ENCODE peak calls at places on chromosome 18, in four cellular contexts. P, D, W and E are unnamed samples.
A peak's percentile ranks its signal among the peaks of the same experiment; 100 is the strongest.

GRCh38 chr18:45164551-45164950 is 450.7 kb upstream of the SLC14A2 start:
- DNase-seq in P (no peak), D (no peak), W (no peak), E (no peak)

GRCh38 chr18:28855989-28856388 is 679.1 kb upstream of the CDH2 start:
- DNase-seq in P (no peak), D (no peak), W (no peak), E (no peak)

GRCh38 chr18:49510393-49511115 is 23.5 kb upstream of the C18orf32 start:
- DNase-seq in P (no peak), D (no peak), W (peak; percentile 20), E (peak; percentile 23)

GRCh38 chr18:27942706-27943105 is 234.2 kb downstream of the CDH2 start:
- DNase-seq in P (no peak), D (no peak), W (no peak), E (no peak)

GRCh38 chr18:48602759-48603390 is 64.0 kb downstream of the CTIF start:
- DNase-seq in P (no peak), D (no peak), W (no peak), E (no peak)

GRCh38 chr18:21123290-21123926 is 11.8 kb upstream of the ROCK1 start:
- DNase-seq in P (no peak), D (no peak), W (no peak), E (no peak)

GRCh38 chr18:42436366-42436765 is 481.3 kb downstream of the PIK3C3 start:
- DNase-seq in P (no peak), D (no peak), W (no peak), E (no peak)

GRCh38 chr18:34028341-34028740 is 196.4 kb downstream of the NOL4 start:
- DNase-seq in P (no peak), D (no peak), W (no peak), E (no peak)

GRCh38 chr18:5543854-5544389 is at the start of gene EPB41L3:
- DNase-seq in P (no peak), D (no peak), W (no peak), E (peak; percentile 76)

GRCh38 chr18:32893915-32894314 is 121.1 kb upstream of the KLHL14 start:
- DNase-seq in P (no peak), D (peak; percentile 45), W (no peak), E (peak; percentile 14)

GRCh38 chr18:21275645-21276044 is 33.6 kb downstream of the GREB1L start:
- DNase-seq in P (no peak), D (no peak), W (no peak), E (no peak)

GRCh38 chr18:55405655-55406373 is 182.2 kb downstream of the TCF4 start:
- DNase-seq in P (no peak), D (no peak), W (peak; percentile 61), E (no peak)

GRCh38 chr18:48391863-48392262 is 17.3 kb downstream of the ZBTB7C start:
- DNase-seq in P (peak; percentile 40), D (no peak), W (peak; percentile 21), E (no peak)

GRCh38 chr18:34611904-34612303 is 98.2 kb upstream of the DTNA start:
- DNase-seq in P (no peak), D (no peak), W (no peak), E (no peak)

GRCh38 chr18:25921677-25922421 is 168.6 kb downstream of the SS18 start:
- DNase-seq in P (no peak), D (peak; percentile 31), W (peak; percentile 8), E (peak; percentile 36)

GRCh38 chr18:61578846-61579245 is 245.6 kb downstream of the CDH20 start:
- DNase-seq in P (no peak), D (no peak), W (no peak), E (no peak)

GRCh38 chr18:45839415-45840395 is 14.2 kb downstream of the SIGLEC15 start:
- DNase-seq in P (peak; percentile 57), D (peak; percentile 23), W (peak; percentile 61), E (no peak)

GRCh38 chr18:74155276-74155675 is 7.0 kb downstream of the TIMM21 start:
- DNase-seq in P (no peak), D (no peak), W (no peak), E (no peak)

GRCh38 chr18:55731594-55732042 is 143.6 kb upstream of the TCF4 start:
- DNase-seq in P (no peak), D (no peak), W (no peak), E (no peak)

GRCh38 chr18:24270937-24271380 is 126.7 kb downstream of the OSBPL1A start:
- DNase-seq in P (no peak), D (no peak), W (no peak), E (no peak)

GRCh38 chr18:42446195-42446594 is 491.2 kb downstream of the PIK3C3 start:
- DNase-seq in P (no peak), D (peak; percentile 94), W (no peak), E (no peak)

GRCh38 chr18:62715829-62716678 is 713 bp downstream of the PHLPP1 start:
- DNase-seq in P (peak; percentile 53), D (no peak), W (peak; percentile 38), E (peak; percentile 72)
- TF ChIP-seq POLR2AphosphoS5 in P (peak; percentile 50), D (no peak), W (no peak), E (no peak)

GRCh38 chr18:8812631-8813030 is 107.3 kb downstream of the MTCL1 start:
- DNase-seq in P (no peak), D (no peak), W (no peak), E (no peak)
- H3K4me3 ChIP-seq in P (no peak overlapping the region), D (no peak overlapping the region), W (no peak overlapping the region), E (no peak overlapping the region)

DNA sequence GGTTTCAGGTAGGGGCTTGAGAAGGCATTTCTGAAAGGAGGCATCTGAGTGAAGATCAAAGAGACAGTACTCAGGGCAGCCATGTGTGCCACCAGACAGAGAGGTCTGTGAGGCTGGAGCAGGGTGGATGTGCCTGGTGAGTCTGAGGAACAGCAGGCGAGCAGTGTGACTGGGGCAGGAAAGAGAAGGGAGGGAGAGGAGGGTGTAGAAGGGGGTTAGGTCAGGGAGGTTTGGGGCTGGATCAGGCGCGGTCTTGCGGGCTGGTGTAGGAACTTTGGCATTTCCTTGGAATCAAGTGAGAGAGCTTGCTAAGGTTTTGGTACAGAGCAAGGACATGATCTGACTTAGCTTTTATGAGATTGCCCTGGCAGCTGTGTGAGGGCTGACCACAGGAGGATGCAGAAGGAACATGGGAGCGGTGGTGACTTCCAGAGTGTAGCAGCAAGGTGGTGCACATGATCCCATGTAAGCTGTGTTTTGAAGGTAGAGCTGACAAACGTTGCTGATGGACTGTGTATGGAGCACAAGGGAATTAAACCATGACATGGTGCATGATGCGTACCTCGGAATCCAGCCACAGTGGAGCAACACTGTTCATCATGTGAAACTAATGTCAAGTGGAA is 13.9 kb downstream of the RAB31 start:
- DNase-seq in P (no peak), D (no peak), W (no peak), E (no peak)
- TF ChIP-seq POLR2AphosphoS5 in P (no peak), D (no peak), W (no peak), E (no peak)

DNA sequence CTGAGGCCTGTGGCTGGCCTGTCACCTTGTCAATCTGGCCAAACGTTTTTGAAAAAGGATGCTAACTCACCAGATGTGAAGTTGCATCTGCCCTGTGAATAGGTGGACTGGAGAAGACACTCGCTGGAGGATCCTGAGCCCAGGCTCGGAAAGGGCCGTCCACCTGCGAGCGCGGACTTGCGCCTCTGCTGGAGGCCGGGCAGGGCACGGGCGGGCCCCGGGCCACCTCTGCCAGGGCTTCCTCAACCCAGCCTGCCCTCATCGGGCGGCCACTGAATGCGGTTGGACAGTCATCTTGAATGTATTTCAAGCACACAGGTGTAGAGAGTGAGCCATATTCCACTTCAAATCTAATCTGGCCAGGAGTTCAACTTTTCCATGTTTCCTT is 83.9 kb downstream of the FAM210A start:
- DNase-seq in P (no peak), D (no peak), W (no peak), E (no peak)
- H3K4me3 ChIP-seq in P (peak overlapping the region; percentile 34), D (no peak overlapping the region), W (no peak overlapping the region), E (no peak overlapping the region)

GRCh38 chr18:79507546-79508480 is 112.1 kb downstream of the NFATC1 start:
- DNase-seq in P (peak; percentile 70), D (no peak), W (peak; percentile 72), E (peak; percentile 70)

GRCh38 chr18:79508565-79509535 is 113.1 kb downstream of the NFATC1 start:
- DNase-seq in P (no peak), D (no peak), W (no peak), E (peak; percentile 80)

GRCh38 chr18:79509536-79509930 is 113.8 kb downstream of the NFATC1 start:
- DNase-seq in P (no peak), D (no peak), W (no peak), E (no peak)

GRCh38 chr18:79506191-79507075 is 110.7 kb downstream of the NFATC1 start:
- DNase-seq in P (no peak), D (no peak), W (no peak), E (peak; percentile 50)

DNA sequence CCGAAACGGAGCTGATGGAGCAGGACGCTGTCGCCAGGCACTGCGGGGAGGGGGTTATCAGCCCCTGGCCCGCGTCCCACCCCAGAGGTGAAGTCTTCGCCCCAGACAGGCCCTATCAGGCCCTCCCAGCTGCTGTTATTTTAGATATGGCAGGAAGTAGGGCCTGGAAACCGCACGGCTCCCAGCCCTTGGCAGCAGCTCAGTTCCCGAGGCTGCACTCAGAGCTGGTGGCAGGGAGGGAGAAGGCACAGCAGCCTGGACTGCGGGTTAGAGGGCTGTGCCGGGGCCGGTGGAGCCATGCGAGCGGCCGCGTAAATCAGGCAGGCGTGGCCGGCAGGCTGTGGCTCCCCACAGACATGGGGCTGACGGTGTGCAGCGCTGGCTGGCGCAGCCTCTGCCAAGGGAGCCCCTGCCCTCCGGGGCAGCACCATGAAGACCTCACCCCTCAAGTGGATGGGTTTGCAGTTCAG is 111.4 kb downstream of the NFATC1 start:
- DNase-seq in P (peak; percentile 57), D (no peak), W (peak; percentile 46), E (peak; percentile 90)
- TF ChIP-seq POLR2AphosphoS5 in P (no peak), D (no peak), W (no peak), E (peak; percentile 83)

GRCh38 chr18:809985-810642 is 1.9 kb downstream of the YES1 start:
- DNase-seq in P (no peak), D (no peak), W (no peak), E (no peak)
- H3K4me3 ChIP-seq in P (no peak overlapping the region), D (peak overlapping the region; percentile 99), W (no peak overlapping the region), E (no peak overlapping the region)

GRCh38 chr18:50654658-50655550 is 95.0 kb downstream of the MAPK4 start:
- DNase-seq in P (no peak), D (peak; percentile 27), W (no peak), E (no peak)
- TF ChIP-seq POLR2AphosphoS5 in P (no peak), D (no peak), W (peak; percentile 48), E (no peak)